ENCODE peak calls at places on chromosome 16, in six cellular contexts. One of them, this sample, is unnamed.

GRCh38 chr16:16032271-16032979 is 83.0 kb downstream of the ABCC1 start:
- DNase-seq in uterus: no peak
- DNase-seq in substantia nigra: no peak
- DNase-seq in WERI-Rb-1: no peak
- DNase-seq in GM23338: no peak
- DNase-seq in Panc1: no peak
- DNase-seq in this sample: no peak

GRCh38 chr16:13018026-13018425 is 116.6 kb downstream of the SHISA9 start:
- DNase-seq in uterus: no peak
- DNase-seq in substantia nigra: no peak
- DNase-seq in WERI-Rb-1: no peak
- DNase-seq in GM23338: peak
- DNase-seq in Panc1: no peak
- DNase-seq in this sample: no peak

GRCh38 chr16:10362077-10362863 is 23.6 kb upstream of the ATF7IP2 start:
- DNase-seq in uterus: no peak
- DNase-seq in substantia nigra: no peak
- DNase-seq in WERI-Rb-1: no peak
- DNase-seq in GM23338: no peak
- DNase-seq in Panc1: no peak
- DNase-seq in this sample: no peak

GRCh38 chr16:69660166-69660565 is 66.2 kb downstream of the NQO1 start:
- DNase-seq in uterus: no peak
- DNase-seq in substantia nigra: no peak
- DNase-seq in WERI-Rb-1: no peak
- DNase-seq in GM23338: no peak
- DNase-seq in Panc1: no peak
- DNase-seq in this sample: no peak

GRCh38 chr16:54284319-54284930 is 2.2 kb downstream of the IRX3 start:
- DNase-seq in uterus: no peak
- DNase-seq in substantia nigra: no peak
- DNase-seq in WERI-Rb-1: peak
- DNase-seq in GM23338: peak
- DNase-seq in Panc1: no peak
- DNase-seq in this sample: no peak

GRCh38 chr16:495127-495748 is 32.3 kb upstream of the CAPN15 start:
- DNase-seq in uterus: no peak
- DNase-seq in substantia nigra: no peak
- DNase-seq in WERI-Rb-1: peak
- DNase-seq in GM23338: peak
- DNase-seq in Panc1: peak
- DNase-seq in this sample: no peak

GRCh38 chr16:71700822-71701221 is 23.7 kb downstream of the PHLPP2 start:
- DNase-seq in uterus: no peak
- DNase-seq in substantia nigra: no peak
- DNase-seq in WERI-Rb-1: no peak
- DNase-seq in GM23338: no peak
- DNase-seq in Panc1: no peak
- DNase-seq in this sample: no peak

GRCh38 chr16:88697831-88698693 is 8.1 kb downstream of the RNF166 start:
- DNase-seq in uterus: no peak
- DNase-seq in substantia nigra: no peak
- DNase-seq in WERI-Rb-1: peak
- DNase-seq in GM23338: peak
- DNase-seq in Panc1: no peak
- DNase-seq in this sample: no peak

GRCh38 chr16:57618306-57619132 is 9.9 kb upstream of the ADGRG1 start:
- DNase-seq in uterus: no peak
- DNase-seq in substantia nigra: no peak
- DNase-seq in WERI-Rb-1: no peak
- DNase-seq in GM23338: no peak
- DNase-seq in Panc1: no peak
- DNase-seq in this sample: no peak

GRCh38 chr16:14071576-14072271 is 605 bp downstream of the MRTFB start:
- DNase-seq in uterus: no peak
- DNase-seq in substantia nigra: no peak
- DNase-seq in WERI-Rb-1: peak
- DNase-seq in GM23338: peak
- DNase-seq in Panc1: no peak
- DNase-seq in this sample: no peak

GRCh38 chr16:46658925-46659324 is 30.1 kb downstream of the VPS35 start:
- DNase-seq in uterus: no peak
- DNase-seq in substantia nigra: no peak
- DNase-seq in WERI-Rb-1: no peak
- DNase-seq in GM23338: no peak
- DNase-seq in Panc1: no peak
- DNase-seq in this sample: no peak

GRCh38 chr16:77833906-77834599 is 45.7 kb downstream of the VAT1L start:
- DNase-seq in uterus: no peak
- DNase-seq in substantia nigra: no peak
- DNase-seq in WERI-Rb-1: no peak
- DNase-seq in GM23338: peak
- DNase-seq in Panc1: no peak
- DNase-seq in this sample: no peak

GRCh38 chr16:2209258-2210008 is 1.2 kb downstream of the BRICD5 start:
- DNase-seq in uterus: no peak
- DNase-seq in substantia nigra: no peak
- DNase-seq in WERI-Rb-1: no peak
- DNase-seq in GM23338: no peak
- DNase-seq in Panc1: no peak
- DNase-seq in this sample: no peak

GRCh38 chr16:57479422-57480126 is 6.7 kb downstream of the DOK4 start:
- DNase-seq in uterus: peak
- DNase-seq in substantia nigra: no peak
- DNase-seq in WERI-Rb-1: peak
- DNase-seq in GM23338: peak
- DNase-seq in Panc1: no peak
- DNase-seq in this sample: no peak

GRCh38 chr16:23516366-23517137 is 6.3 kb upstream of the GGA2 start:
- DNase-seq in uterus: no peak
- DNase-seq in substantia nigra: no peak
- DNase-seq in WERI-Rb-1: no peak
- DNase-seq in GM23338: no peak
- DNase-seq in Panc1: no peak
- DNase-seq in this sample: no peak

GRCh38 chr16:87192418-87193073 is 124.6 kb downstream of the C16orf95 start:
- DNase-seq in uterus: no peak
- DNase-seq in substantia nigra: no peak
- DNase-seq in WERI-Rb-1: no peak
- DNase-seq in GM23338: no peak
- DNase-seq in Panc1: no peak
- DNase-seq in this sample: no peak

GRCh38 chr16:90046971-90047713 is 27.9 kb upstream of the DBNDD1 start:
- DNase-seq in uterus: peak
- DNase-seq in substantia nigra: no peak
- DNase-seq in WERI-Rb-1: no peak
- DNase-seq in GM23338: peak
- DNase-seq in Panc1: no peak
- DNase-seq in this sample: no peak

GRCh38 chr16:75282811-75283281 is 31.4 kb upstream of the BCAR1 start:
- DNase-seq in uterus: no peak
- DNase-seq in substantia nigra: no peak
- DNase-seq in WERI-Rb-1: peak
- DNase-seq in GM23338: peak
- DNase-seq in Panc1: no peak
- DNase-seq in this sample: no peak

GRCh38 chr16:69610356-69610755 is 44.6 kb downstream of the NFAT5 start:
- DNase-seq in uterus: no peak
- DNase-seq in substantia nigra: no peak
- DNase-seq in WERI-Rb-1: no peak
- DNase-seq in GM23338: peak
- DNase-seq in Panc1: no peak
- DNase-seq in this sample: no peak

GRCh38 chr16:54175552-54176375 is 110.8 kb downstream of the IRX3 start:
- DNase-seq in uterus: no peak
- DNase-seq in substantia nigra: no peak
- DNase-seq in WERI-Rb-1: no peak
- DNase-seq in GM23338: no peak
- DNase-seq in Panc1: no peak
- DNase-seq in this sample: no peak

GRCh38 chr16:77514500-77515225 is 79.8 kb upstream of the ADAMTS18 start:
- DNase-seq in uterus: no peak
- DNase-seq in substantia nigra: no peak
- DNase-seq in WERI-Rb-1: no peak
- DNase-seq in GM23338: no peak
- DNase-seq in Panc1: no peak
- DNase-seq in this sample: no peak

GRCh38 chr16:14301150-14302030 is 230.3 kb downstream of the MRTFB start:
- DNase-seq in uterus: peak
- DNase-seq in substantia nigra: no peak
- DNase-seq in WERI-Rb-1: no peak
- DNase-seq in GM23338: peak
- DNase-seq in Panc1: no peak
- DNase-seq in this sample: no peak

GRCh38 chr16:78742501-78743283 is 643.2 kb downstream of the WWOX start:
- DNase-seq in uterus: no peak
- DNase-seq in substantia nigra: no peak
- DNase-seq in WERI-Rb-1: no peak
- DNase-seq in GM23338: no peak
- DNase-seq in Panc1: no peak
- DNase-seq in this sample: no peak

GRCh38 chr16:20166531-20167235 is 93.0 kb upstream of the GPR139 start:
- DNase-seq in uterus: no peak
- DNase-seq in substantia nigra: no peak
- DNase-seq in WERI-Rb-1: no peak
- DNase-seq in GM23338: peak
- DNase-seq in Panc1: no peak
- DNase-seq in this sample: no peak
- H3K27ac ChIP-seq in uterus: no peak
- H3K27ac ChIP-seq in substantia nigra: no peak
- H3K27ac ChIP-seq in WERI-Rb-1: no peak
- H3K27ac ChIP-seq in GM23338: no peak
- H3K27ac ChIP-seq in Panc1: no peak
- H3K27ac ChIP-seq in this sample: no peak

GRCh38 chr16:85678821-85679220 is 9.9 kb downstream of the GINS2 start:
- DNase-seq in uterus: no peak
- DNase-seq in substantia nigra: no peak
- DNase-seq in WERI-Rb-1: no peak
- DNase-seq in GM23338: no peak
- DNase-seq in Panc1: no peak
- DNase-seq in this sample: no peak
- H3K27ac ChIP-seq in uterus: no peak
- H3K27ac ChIP-seq in substantia nigra: no peak
- H3K27ac ChIP-seq in WERI-Rb-1: peak
- H3K27ac ChIP-seq in GM23338: peak
- H3K27ac ChIP-seq in Panc1: no peak
- H3K27ac ChIP-seq in this sample: no peak

GRCh38 chr16:56422896-56423441 is 2.4 kb downstream of the AMFR start:
- DNase-seq in uterus: no peak
- DNase-seq in substantia nigra: no peak
- DNase-seq in WERI-Rb-1: no peak
- DNase-seq in GM23338: no peak
- DNase-seq in Panc1: no peak
- DNase-seq in this sample: no peak
- H3K27ac ChIP-seq in uterus: no peak
- H3K27ac ChIP-seq in substantia nigra: peak
- H3K27ac ChIP-seq in WERI-Rb-1: no peak
- H3K27ac ChIP-seq in GM23338: no peak
- H3K27ac ChIP-seq in Panc1: no peak
- H3K27ac ChIP-seq in this sample: no peak

DNA sequence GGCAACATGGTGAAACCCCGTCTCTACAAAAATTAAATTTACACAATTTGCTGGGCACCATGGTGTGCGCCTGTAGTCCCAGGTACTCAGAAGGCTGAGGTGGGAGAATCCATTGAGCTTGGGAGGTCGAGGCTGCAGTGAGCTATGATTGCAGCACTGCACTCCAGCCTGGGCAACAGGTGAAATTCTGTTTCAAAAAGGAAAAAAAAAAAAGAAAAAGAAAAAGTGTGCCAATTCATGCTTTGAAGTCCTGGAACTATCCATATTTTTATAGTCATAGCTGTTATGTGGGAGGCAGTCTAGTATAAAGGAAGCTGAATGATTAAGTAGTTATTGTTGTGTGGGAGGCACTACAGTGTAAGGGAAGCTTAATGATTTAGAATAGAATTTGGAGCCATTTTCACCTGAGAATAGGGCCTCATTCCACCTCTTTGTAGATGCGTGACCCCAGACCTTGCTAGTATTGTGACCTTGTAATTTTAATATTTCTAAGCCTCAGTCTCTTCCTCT is 31.6 kb downstream of the IQCK start:
- DNase-seq in uterus: no peak
- DNase-seq in substantia nigra: no peak
- DNase-seq in WERI-Rb-1: no peak
- DNase-seq in GM23338: no peak
- DNase-seq in Panc1: no peak
- DNase-seq in this sample: no peak
- H3K27ac ChIP-seq in uterus: peak
- H3K27ac ChIP-seq in substantia nigra: no peak
- H3K27ac ChIP-seq in WERI-Rb-1: no peak
- H3K27ac ChIP-seq in GM23338: no peak
- H3K27ac ChIP-seq in Panc1: no peak
- H3K27ac ChIP-seq in this sample: no peak